ENCODE peak calls at places on chromosomes 2 and 18, in eight cellular contexts. D is neuronal stem cell, Y is NT2/D1, N is H1, S is fibroblast of lung, Q is HCT116, M is HepG2, H is adipocyte. V is an unnamed sample.

GRCh38 chr18:63505566-63506335 is 29.0 kb downstream of the SERPINB5 start:
- DNase-seq in Q (peak), S (no peak), M (peak), Y (peak), N (no peak), H (peak), D (peak), V (peak)

GRCh38 chr2:12232876-12233275 is 483.9 kb upstream of the TRIB2 start:
- DNase-seq in M (no peak), Q (no peak), Y (no peak), S (no peak), H (peak), N (no peak), D (no peak), V (no peak)

GRCh38 chr2:9748586-9748985 is 94.7 kb upstream of the TAF1B start:
- DNase-seq in D (no peak), S (no peak), H (no peak), M (no peak), N (no peak), Y (no peak), Q (no peak), V (peak)

GRCh38 chr2:70498054-70498453 is 55.6 kb downstream of the TGFA start:
- DNase-seq in S (no peak), H (no peak), Q (peak), Y (no peak), D (no peak), M (peak), N (no peak), V (no peak)

GRCh38 chr18:68713131-68713530 is 1.8 kb downstream of the TMX3 start:
- DNase-seq in S (no peak), M (no peak), Y (no peak), D (no peak), H (no peak), Q (no peak), N (no peak), V (no peak)

GRCh38 chr2:127164761-127165538 is 55.1 kb downstream of the CYP27C1 start:
- DNase-seq in S (no peak), M (no peak), N (no peak), Q (no peak), Y (no peak), D (no peak), H (no peak), V (no peak)

GRCh38 chr2:186881644-186882043 is 32.7 kb upstream of the ZSWIM2 start:
- DNase-seq in Q (no peak), D (no peak), H (no peak), N (no peak), M (no peak), S (no peak), Y (no peak), V (no peak)

GRCh38 chr2:27737676-27738348 is 33.7 kb upstream of the MRPL33 start:
- DNase-seq in D (no peak), M (peak), Q (no peak), S (peak), H (peak), Y (no peak), N (no peak), V (peak)

GRCh38 chr2:37324536-37324785 is 172 bp downstream of the PRKD3 start:
- DNase-seq in N (no peak), S (peak), H (no peak), Y (no peak), M (peak), D (peak), Q (no peak), V (no peak)

GRCh38 chr2:37324786-37325624 is at the start of gene PRKD3:
- DNase-seq in M (peak), Y (no peak), Q (peak), H (peak), N (no peak), D (no peak), S (peak), V (peak)

GRCh38 chr2:37323770-37324535 is 680 bp downstream of the PRKD3 start:
- DNase-seq in S (peak), M (peak), D (peak), Y (no peak), N (no peak), H (peak), Q (no peak), V (peak)

GRCh38 chr2:37322368-37322767 is 2.3 kb downstream of the PRKD3 start:
- DNase-seq in H (peak), S (peak), Q (no peak), M (no peak), Y (no peak), D (no peak), N (no peak), V (no peak)

DNA sequence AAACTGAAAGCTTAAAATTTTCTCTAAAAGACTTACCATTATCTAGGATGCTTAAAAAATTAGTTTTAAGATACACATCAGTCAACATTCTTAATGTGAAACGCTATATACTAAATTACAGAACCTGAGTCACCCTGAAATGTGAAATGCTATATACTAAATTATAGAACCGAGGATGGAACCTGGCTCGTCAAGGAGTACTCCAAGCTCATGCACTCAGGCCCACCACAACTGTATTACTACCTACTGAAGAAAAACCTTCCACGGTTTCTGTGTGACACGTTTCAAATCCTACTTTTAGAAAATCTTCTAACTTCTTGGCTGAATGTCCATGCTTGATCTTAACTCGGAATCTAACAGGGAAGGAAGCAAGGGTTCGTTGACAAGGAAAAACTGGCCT is 1.5 kb downstream of the PRKD3 start:
- DNase-seq in N (no peak), M (no peak), D (no peak), Q (no peak), S (peak), Y (no peak), H (peak), V (peak)
- H3K4me3 ChIP-seq in N (peak), M (peak), D (no peak), Q (no peak), S (peak), Y (peak), H (peak), V (peak)

DNA sequence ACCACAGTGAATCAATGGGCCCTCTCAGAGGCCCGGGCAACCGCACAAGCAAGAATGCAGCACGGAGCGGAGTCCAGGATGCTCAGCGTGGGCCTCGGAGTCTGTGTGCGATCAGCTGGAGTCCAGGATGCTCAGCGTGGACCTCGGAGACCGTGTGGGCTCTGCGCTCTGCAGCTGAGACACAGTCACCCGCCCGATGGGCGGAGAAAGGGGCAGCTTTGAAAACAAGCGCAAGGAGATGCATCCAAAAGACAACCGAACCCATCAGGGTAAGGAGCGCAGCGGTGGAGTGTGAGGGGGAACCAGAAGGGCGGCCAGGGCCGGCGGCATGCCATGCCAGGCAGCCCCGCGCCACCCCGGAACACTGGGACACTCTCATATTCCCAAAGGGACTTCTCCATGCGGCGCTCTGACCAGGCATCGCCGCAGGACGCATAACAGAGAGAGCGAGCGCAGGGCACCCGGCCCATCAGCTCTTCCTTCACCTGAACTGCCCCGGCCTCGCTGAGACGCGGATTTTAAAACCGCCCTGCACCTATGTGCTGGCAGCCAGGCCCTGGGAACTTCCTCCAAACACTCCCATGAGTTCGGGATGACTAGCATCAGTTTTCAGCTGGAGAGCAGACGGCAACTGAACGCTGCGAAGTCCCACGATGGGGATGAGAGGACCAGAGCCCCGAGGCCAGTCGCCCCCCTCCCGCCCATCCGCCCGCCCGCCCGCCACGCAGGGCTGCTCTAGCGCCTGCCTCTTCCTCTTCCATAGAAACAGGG is 44.7 kb downstream of the MC5R start:
- DNase-seq in Q (no peak), H (no peak), Y (no peak), M (no peak), S (no peak), D (peak), N (no peak), V (no peak)
- H3K9ac ChIP-seq in Q (no peak), H (no peak), Y (peak), M (no peak), S (no peak), D (peak), N (no peak), V (no peak)

GRCh38 chr18:32822197-32822596 is 49.4 kb upstream of the KLHL14 start:
- DNase-seq in N (no peak), M (no peak), Q (no peak), D (no peak), H (no peak), Y (no peak), S (no peak), V (no peak)
- H3K4me3 ChIP-seq in N (no peak), M (no peak), Q (no peak), D (no peak), H (no peak), Y (no peak), S (no peak), V (no peak)

GRCh38 chr2:217361491-217361890 is 501.6 kb upstream of the TNP1 start:
- DNase-seq in D (no peak), M (no peak), S (no peak), N (no peak), Y (no peak), Q (no peak), H (no peak), V (no peak)

GRCh38 chr2:217362290-217362689 is 502.4 kb upstream of the TNP1 start:
- DNase-seq in M (no peak), S (no peak), N (no peak), Q (no peak), D (no peak), H (no peak), Y (no peak), V (no peak)

GRCh38 chr2:217364224-217364623 is 504.4 kb upstream of the TNP1 start:
- DNase-seq in S (no peak), H (no peak), N (no peak), Q (no peak), M (no peak), D (no peak), Y (no peak), V (no peak)

GRCh38 chr2:217363470-217363869 is 503.6 kb upstream of the TNP1 start:
- DNase-seq in N (no peak), M (no peak), Q (no peak), S (no peak), D (no peak), H (no peak), Y (no peak), V (no peak)

GRCh38 chr2:217362710-217363109 is 502.8 kb upstream of the TNP1 start:
- DNase-seq in D (no peak), Y (no peak), Q (no peak), M (no peak), S (no peak), H (no peak), N (no peak), V (no peak)
- H3K9ac ChIP-seq in D (no peak), Y (no peak), Q (no peak), M (no peak), S (no peak), H (no peak), N (no peak), V (no peak)

DNA sequence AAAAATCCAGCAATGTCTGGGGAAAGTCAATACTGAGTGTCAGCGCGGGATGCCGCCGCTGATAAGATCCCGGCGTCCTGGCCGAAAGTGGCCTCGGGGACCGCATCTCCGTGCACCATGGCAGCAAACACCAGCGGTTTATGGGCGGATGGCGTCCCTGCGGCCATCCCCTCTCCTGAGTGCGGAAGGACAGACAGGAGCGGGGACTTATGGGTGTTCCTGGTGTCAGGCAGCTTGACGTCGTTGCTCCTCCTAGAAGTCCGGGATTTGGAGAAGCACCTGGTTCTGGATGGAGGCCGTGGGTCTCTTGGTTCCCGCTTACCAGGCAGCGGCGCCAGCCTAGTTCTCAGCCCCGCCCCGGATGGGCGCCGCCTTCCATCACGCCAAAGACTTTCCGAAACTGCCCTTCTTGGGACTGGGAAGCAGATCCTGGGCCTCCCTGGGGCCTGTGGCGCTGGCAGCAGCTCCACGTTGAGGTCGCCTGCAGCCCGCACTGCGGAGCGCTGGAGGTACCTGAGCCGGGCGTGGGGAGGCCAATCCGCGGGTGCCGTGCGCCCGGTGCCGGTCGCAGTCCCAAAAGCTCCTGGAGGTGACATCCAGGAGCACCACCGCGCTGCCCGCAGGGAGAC is 119.1 kb downstream of the CCDC74A start:
- DNase-seq in D (no peak), Q (no peak), N (no peak), Y (no peak), H (no peak), S (peak), M (no peak), V (no peak)
- H3K4me3 ChIP-seq in D (no peak), Q (no peak), N (no peak), Y (no peak), H (peak), S (no peak), M (no peak), V (no peak)

DNA sequence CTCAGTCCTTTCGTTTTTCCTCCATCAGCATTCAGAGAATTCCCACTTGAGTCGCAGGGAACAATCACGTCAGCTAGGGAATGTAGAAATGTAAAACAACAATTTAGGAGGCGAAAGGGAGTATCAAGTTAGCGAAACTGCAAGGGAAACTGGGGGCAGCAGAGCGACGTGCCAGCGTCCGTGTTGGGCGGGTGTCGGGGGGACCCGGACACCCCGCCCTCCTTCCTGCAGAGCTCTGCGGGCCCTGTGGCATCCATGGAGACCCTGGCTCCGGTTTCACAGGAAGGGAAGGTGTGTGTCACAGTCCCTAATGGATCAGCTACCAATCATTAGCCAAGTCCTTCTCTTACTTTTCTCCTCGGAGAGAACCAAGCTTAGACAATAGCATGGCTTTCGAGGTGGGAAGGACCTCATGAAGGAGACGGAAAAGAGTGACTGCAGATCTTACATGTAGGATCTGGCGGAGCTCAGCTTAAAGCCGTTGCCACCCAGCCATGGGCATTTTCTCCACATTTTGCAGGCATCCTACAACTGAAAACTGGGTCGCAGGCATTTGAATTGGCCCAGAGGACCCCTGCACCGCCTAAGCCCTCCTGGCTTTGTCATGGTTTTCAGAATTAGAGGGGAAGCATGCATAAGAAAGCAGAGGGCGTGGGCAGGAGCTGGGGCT is 33.7 kb downstream of the SOX11 start:
- DNase-seq in S (peak), Q (no peak), Y (peak), D (peak), H (peak), M (no peak), N (peak), V (no peak)
- H3K9ac ChIP-seq in S (no peak), Q (no peak), Y (no peak), D (no peak), H (no peak), M (no peak), N (no peak), V (no peak)

GRCh38 chr2:98935777-98936132 is 270 bp downstream of the CRACDL start:
- DNase-seq in N (no peak), H (no peak), Q (no peak), Y (no peak), D (no peak), M (no peak), S (no peak), V (no peak)
- H3K4me3 ChIP-seq in N (peak), H (peak), Q (peak), Y (peak), D (peak), M (peak), S (no peak), V (peak)

GRCh38 chr18:12518832-12519534 is 111.3 kb downstream of the PRELID3A start:
- DNase-seq in Y (no peak), D (no peak), M (no peak), S (no peak), Q (no peak), H (no peak), N (no peak), V (no peak)
- H3K9ac ChIP-seq in Y (no peak), D (no peak), M (no peak), S (no peak), Q (no peak), H (no peak), N (no peak), V (no peak)

V was measured in mammary epithelial cell.